ENCODE peak calls at places on chromosomes 5 and 9, in five cellular contexts. B is K562, W is sigmoid colon, I is uterus, A is erythroblast. O is an unnamed sample.

GRCh38 chr9:13113751-13114150 is 165.7 kb downstream of the MPDZ start:
- DNase-seq in A (no peak), B (no peak), I (no peak), W (no peak), O (no peak)

GRCh38 chr5:71600783-71601182 is 13.6 kb downstream of the MCCC2 start:
- DNase-seq in B (no peak), A (no peak), W (no peak), I (no peak), O (no peak)

GRCh38 chr5:160463775-160464465 is 42.3 kb downstream of the PTTG1 start:
- DNase-seq in A (no peak), B (no peak), I (no peak), W (no peak), O (no peak)

GRCh38 chr5:133925269-133925668 is 43.2 kb downstream of the C5orf15 start:
- DNase-seq in A (no peak), W (no peak), I (no peak), B (no peak), O (no peak)

GRCh38 chr9:98913044-98913443 is 30.7 kb upstream of the COL15A1 start:
- DNase-seq in I (no peak), A (no peak), B (no peak), W (no peak), O (no peak)

GRCh38 chr5:154110054-154110453 is 71.3 kb downstream of the MFAP3 start:
- DNase-seq in I (no peak), B (no peak), A (no peak), W (no peak), O (no peak)

GRCh38 chr5:108615216-108615615 is 132.5 kb upstream of the FER start:
- DNase-seq in A (no peak), W (no peak), B (no peak), I (no peak), O (no peak)

GRCh38 chr5:9358961-9359686 is 186.8 kb downstream of the SEMA5A start:
- DNase-seq in B (no peak), A (no peak), W (no peak), I (no peak), O (no peak)

GRCh38 chr5:172110921-172111873 is 76.8 kb downstream of the STK10 start:
- DNase-seq in B (peak), I (no peak), W (no peak), A (peak), O (peak)

GRCh38 chr5:53922508-53923498 is 362.4 kb downstream of the NDUFS4 start:
- DNase-seq in I (no peak), W (no peak), A (no peak), B (no peak), O (no peak)

GRCh38 chr5:62681117-62681850 is 102.7 kb downstream of the LRRC70 start:
- DNase-seq in I (no peak), W (no peak), B (no peak), A (no peak), O (no peak)

GRCh38 chr5:74310967-74311930 is 329.3 kb downstream of the ENC1 start:
- DNase-seq in I (no peak), W (no peak), B (no peak), A (no peak), O (no peak)

GRCh38 chr9:127446720-127447415 is 4.3 kb downstream of the RPL12 start:
- DNase-seq in B (no peak), W (no peak), A (no peak), I (no peak), O (no peak)

GRCh38 chr5:133825631-133826289 is 142.7 kb downstream of the C5orf15 start:
- DNase-seq in I (no peak), W (no peak), B (no peak), A (no peak), O (no peak)

GRCh38 chr9:16671591-16672137 is 198.8 kb downstream of the BNC2 start:
- DNase-seq in I (no peak), A (no peak), W (no peak), B (no peak), O (peak)

GRCh38 chr5:132422720-132423442 is 53.4 kb downstream of the SLC22A5 start:
- DNase-seq in W (no peak), B (peak), I (no peak), A (peak), O (no peak)

GRCh38 chr5:24747327-24747726 is 102.5 kb upstream of the CDH10 start:
- DNase-seq in I (no peak), B (no peak), W (no peak), A (no peak), O (no peak)

GRCh38 chr5:41820150-41820549 is 50.1 kb downstream of the OXCT1 start:
- DNase-seq in A (no peak), I (no peak), W (no peak), B (no peak), O (no peak)

GRCh38 chr9:136170291-136170901 is 34.5 kb downstream of the LHX3 start:
- DNase-seq in I (no peak), W (no peak), B (peak), A (peak), O (peak)

GRCh38 chr9:115525438-115526058 is 407.6 kb upstream of the TNC start:
- DNase-seq in B (no peak), W (peak), A (no peak), I (no peak), O (no peak)

GRCh38 chr5:142913728-142914338 is 143.7 kb downstream of the ARHGAP26 start:
- DNase-seq in A (no peak), W (no peak), I (no peak), B (no peak), O (no peak)

GRCh38 chr5:59296317-59297264 is 596.9 kb downstream of the PDE4D start:
- DNase-seq in B (no peak), W (no peak), I (no peak), A (peak), O (no peak)

GRCh38 chr5:173567548-173567947 is 48.9 kb downstream of the BOD1 start:
- DNase-seq in B (no peak), W (peak), I (no peak), A (no peak), O (no peak)

GRCh38 chr5:175508896-175509295 is 30.5 kb downstream of the SFXN1 start:
- DNase-seq in W (no peak), A (no peak), B (no peak), I (no peak), O (no peak)

GRCh38 chr9:83432104-83432627 is 106.0 kb downstream of the FRMD3 start:
- DNase-seq in A (no peak), W (peak), I (peak), B (no peak), O (peak)

GRCh38 chr5:151448038-151448985 is 909 bp downstream of the SLC36A1 start:
- DNase-seq in A (peak), B (peak), W (peak), I (peak), O (no peak)

GRCh38 chr5:38621840-38622513 is 65.5 kb upstream of the LIFR start:
- DNase-seq in B (no peak), I (no peak), W (no peak), A (no peak), O (no peak)
- TF ChIP-seq POLR2A in B (no peak), I (no peak), W (no peak), A (no peak), O (no peak)

GRCh38 chr5:65624025-65624569 is at the start of gene TRIM23:
- DNase-seq in W (peak), A (peak), I (peak), B (peak), O (peak)
- TF ChIP-seq POLR2A in W (no peak), A (peak), I (no peak), B (peak), O (peak)

GRCh38 chr5:14143843-14144585 is 872 bp downstream of the TRIO start:
- DNase-seq in A (peak), I (peak), W (peak), B (peak), O (no peak)
- TF ChIP-seq POLR2A in A (no peak), I (no peak), W (no peak), B (no peak), O (peak)

GRCh38 chr9:94726495-94727191 is at the start of gene AOPEP:
- DNase-seq in B (peak), W (peak), A (peak), I (peak), O (peak)
- TF ChIP-seq POLR2A in B (peak), W (peak), A (peak), I (peak), O (peak)